ENCODE peak calls at places on chromosomes 13 and 19, in six cellular contexts. E is IMR-90, Z is neuronal stem cell, N is H1, H is mesenchymal stem cell, K is trophoblast cell. M is an unnamed sample.

GRCh38 chr13:60514891-60515290 is 117.9 kb downstream of the TDRD3 start:
- DNase-seq in Z (no peak), E (no peak), K (no peak), N (no peak), H (no peak), M (no peak)

GRCh38 chr19:46076951-46077814 is 36.4 kb upstream of the IGFL4 start:
- DNase-seq in H (peak; percentile 87), E (peak; percentile 79), N (peak; percentile 85), Z (peak; percentile 88), K (peak; percentile 57), M (peak; percentile 94)

GRCh38 chr13:102141625-102142472 is 260.0 kb downstream of the FGF14 start:
- DNase-seq in K (no peak), H (peak; percentile 25), N (no peak), Z (no peak), E (peak; percentile 35), M (peak; percentile 8)

GRCh38 chr13:20340759-20341161 is 108.6 kb upstream of the GJB6 start:
- DNase-seq in N (no peak), H (no peak), Z (no peak), E (no peak), K (no peak), M (no peak)

GRCh38 chr19:19121371-19121770 is 16.9 kb downstream of the TMEM161A start:
- DNase-seq in E (no peak), H (no peak), N (no peak), Z (no peak), K (no peak), M (no peak)

GRCh38 chr13:94825507-94825906 is 113.2 kb upstream of the SOX21 start:
- DNase-seq in H (peak; percentile 65), N (peak; percentile 62), K (no peak), E (no peak), Z (peak; percentile 57), M (peak; percentile 66)

GRCh38 chr19:39413903-39414608 is 1.6 kb downstream of the PLEKHG2 start:
- DNase-seq in N (peak; percentile 74), K (no peak), E (peak; percentile 28), Z (no peak), H (peak; percentile 67), M (peak; percentile 59)

GRCh38 chr13:40639226-40639681 is 27.2 kb downstream of the FOXO1 start:
- DNase-seq in E (no peak), N (no peak), Z (no peak), K (peak; percentile 59), H (peak; percentile 44), M (peak; percentile 76)

GRCh38 chr19:18336121-18336520 is 4.3 kb upstream of the PGPEP1 start:
- DNase-seq in Z (no peak), K (no peak), E (no peak), H (no peak), N (no peak), M (no peak)

GRCh38 chr19:51002542-51003311 is 1.3 kb upstream of the KLK8 start:
- DNase-seq in H (no peak), N (peak; percentile 83), E (no peak), K (no peak), Z (peak; percentile 42), M (peak; percentile 93)

GRCh38 chr13:107375701-107376350 is 807.9 kb upstream of the ARGLU1 start:
- DNase-seq in Z (no peak), E (no peak), K (no peak), N (no peak), H (no peak), M (no peak)

GRCh38 chr19:58033741-58034475 is at the start of gene ZSCAN1:
- DNase-seq in Z (peak; percentile 94), E (peak; percentile 41), H (peak; percentile 75), K (no peak), N (peak; percentile 96), M (peak; percentile 97)

GRCh38 chr13:96089749-96090239 is at the start of gene HS6ST3:
- DNase-seq in H (peak; percentile 7), Z (peak; percentile 57), N (no peak), E (no peak), K (peak; percentile 27), M (peak; percentile 70)

GRCh38 chr13:87923713-87924112 is 252.5 kb downstream of the SLITRK5 start:
- DNase-seq in K (no peak), E (no peak), Z (no peak), H (no peak), N (no peak), M (no peak)

GRCh38 chr19:23415561-23416191 is 20.4 kb upstream of the ZNF91 start:
- DNase-seq in K (peak; percentile 51), Z (peak; percentile 84), E (no peak), H (peak; percentile 6), N (peak; percentile 89), M (peak; percentile 97)

GRCh38 chr19:15397782-15398181 is 18.2 kb upstream of the AKAP8 start:
- DNase-seq in E (no peak), K (no peak), H (no peak), N (no peak), Z (no peak), M (no peak)

GRCh38 chr19:8251025-8251472 is 41.9 kb downstream of the CERS4 start:
- DNase-seq in N (no peak), Z (no peak), H (no peak), E (peak; percentile 11), K (no peak), M (no peak)

GRCh38 chr13:41654800-41655199 is 197.4 kb downstream of the RGCC start:
- DNase-seq in K (no peak), E (no peak), N (no peak), Z (no peak), H (no peak), M (no peak)

GRCh38 chr19:7558667-7559066 is 23.1 kb downstream of the PNPLA6 start:
- DNase-seq in Z (no peak), E (no peak), H (no peak), K (no peak), N (no peak), M (no peak)

GRCh38 chr19:8036438-8037099 is 16.0 kb upstream of the CCL25 start:
- DNase-seq in K (no peak), H (no peak), N (no peak), Z (no peak), E (no peak), M (no peak)

GRCh38 chr13:112143046-112143752 is 76.2 kb downstream of the SOX1 start:
- DNase-seq in Z (no peak), N (no peak), K (no peak), E (no peak), H (no peak), M (no peak)

GRCh38 chr13:74406439-74406838 is 272.2 kb upstream of the KLF12 start:
- DNase-seq in E (no peak), Z (no peak), H (no peak), K (no peak), N (no peak), M (no peak)

GRCh38 chr13:20546559-20546958 is 20.4 kb upstream of the IFT88 start:
- DNase-seq in K (no peak), Z (no peak), H (no peak), N (no peak), E (no peak), M (no peak)

GRCh38 chr13:35954207-35954560 is 177.0 kb downstream of the DCLK1 start:
- DNase-seq in Z (no peak), K (no peak), N (no peak), H (no peak), E (no peak), M (no peak)

GRCh38 chr13:30845297-30846214 is 60.5 kb upstream of the MEDAG start:
- DNase-seq in K (no peak), N (no peak), E (no peak), H (peak; percentile 97), Z (no peak), M (no peak)

DNA sequence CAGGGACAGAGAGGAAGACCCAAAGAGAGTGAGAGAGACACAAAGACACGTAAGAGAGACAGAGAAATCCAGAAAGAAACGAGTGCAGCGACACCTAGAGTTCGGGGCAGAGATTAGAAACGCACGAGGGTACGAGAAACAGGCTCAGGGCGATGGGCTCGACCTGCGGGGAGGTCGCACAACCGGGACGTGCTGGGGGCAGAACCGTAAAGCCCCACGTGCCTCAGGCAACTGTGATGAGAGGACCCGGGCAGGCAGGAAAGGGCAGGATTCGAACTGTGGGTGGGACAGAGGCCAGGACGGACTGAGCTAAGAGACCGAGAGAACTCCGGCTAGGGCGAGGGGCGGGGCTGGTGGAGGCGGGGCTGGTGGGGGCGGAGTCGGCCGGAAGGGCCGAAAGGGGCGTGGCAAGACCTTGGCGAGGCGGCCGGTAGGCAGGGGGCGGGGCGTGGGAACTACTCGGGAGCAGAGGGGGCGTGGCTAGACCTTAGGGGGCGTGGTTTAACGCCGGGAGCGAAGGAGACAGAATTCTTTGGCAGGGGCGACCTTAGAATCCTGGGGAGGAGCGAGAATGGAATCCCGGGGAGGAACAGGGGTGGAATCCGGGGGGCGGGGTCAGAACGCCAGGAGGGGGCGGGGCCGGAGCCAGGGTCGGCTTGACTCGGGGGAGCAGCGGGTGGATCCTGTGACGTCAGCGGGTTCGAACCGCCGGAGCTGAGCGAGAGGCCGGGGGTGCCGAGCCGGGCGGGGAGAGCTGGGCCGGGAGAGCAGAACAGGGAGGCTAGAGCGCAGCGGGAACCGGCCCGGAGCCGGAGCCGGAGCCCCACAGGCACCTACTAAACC is at the start of gene NECTIN2:
- DNase-seq in K (peak; percentile 98), Z (peak; percentile 99), N (peak; percentile 100), H (peak; percentile 97), E (peak; percentile 98), M (peak; percentile 98)
- H3K4ac ChIP-seq in K (peak within 1 kb of the TSS; percentile 100), Z (peak within 1 kb of the TSS; percentile 90), N (peak within 1 kb of the TSS; percentile 58), H (peak within 1 kb of the TSS; percentile 99), E (peak within 1 kb of the TSS; percentile 95), M (peak within 1 kb of the TSS; percentile 99)

GRCh38 chr13:113393572-113394503 is 29.9 kb upstream of the GRTP1 start:
- DNase-seq in K (peak; percentile 42), E (peak; percentile 59), H (peak; percentile 64), N (peak; percentile 92), Z (peak; percentile 84), M (peak; percentile 88)
- H3K4me3 ChIP-seq in K (peak overlapping the region; percentile 73), E (peak overlapping the region; percentile 89), H (peak overlapping the region; percentile 64), N (peak overlapping the region; percentile 65), Z (peak overlapping the region; percentile 86), M (peak overlapping the region; percentile 39)

DNA sequence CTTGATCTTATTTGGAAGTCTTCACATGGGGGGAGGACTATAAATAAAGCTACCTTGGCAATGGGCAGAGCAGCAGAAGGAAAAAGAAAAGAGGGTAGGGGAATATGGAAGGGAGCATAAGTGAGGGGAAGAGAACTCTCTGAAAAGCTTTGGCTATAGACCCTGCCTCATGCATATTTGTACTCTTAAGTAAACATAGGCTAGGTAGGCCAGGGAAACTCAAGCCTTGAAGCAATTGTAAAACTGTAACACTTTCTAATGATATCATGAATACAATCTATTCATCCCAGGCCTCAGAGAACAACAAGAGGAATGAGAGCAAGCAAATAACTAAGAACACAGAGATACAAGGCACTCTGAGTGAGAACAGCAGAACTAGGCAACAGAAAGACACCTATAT is 20.4 kb downstream of the MYCBP2 start:
- DNase-seq in K (no peak), H (no peak), Z (no peak), N (no peak), E (no peak), M (peak; percentile 86)
- H3K23ac ChIP-seq in K (no peak overlapping the region), H (no peak overlapping the region), Z (no peak overlapping the region), N (no peak overlapping the region), E (no peak overlapping the region), M (no peak overlapping the region)

GRCh38 chr19:17263712-17264640 is 569 bp downstream of the USHBP1 start:
- DNase-seq in Z (no peak), N (no peak), E (no peak), K (no peak), H (no peak), M (no peak)

GRCh38 chr19:17266026-17266425 is 1.2 kb upstream of the BABAM1 start:
- DNase-seq in Z (no peak), E (no peak), H (no peak), K (peak; percentile 88), N (no peak), M (no peak)

GRCh38 chr19:17266589-17266974 is 661 bp upstream of the BABAM1 start:
- DNase-seq in N (no peak), K (no peak), H (no peak), Z (no peak), E (no peak), M (no peak)

GRCh38 chr19:17262557-17262956 is 2.0 kb downstream of the USHBP1 start:
- DNase-seq in E (no peak), H (no peak), N (no peak), Z (no peak), K (no peak), M (no peak)

GRCh38 chr19:17264641-17264979 is at the start of gene USHBP1:
- DNase-seq in N (peak; percentile 75), H (no peak), K (no peak), E (no peak), Z (no peak), M (peak; percentile 74)
- H3K4ac ChIP-seq in N (peak within 1 kb of the TSS; percentile 28), H (no peak within 1 kb of the TSS), K (peak within 1 kb of the TSS; percentile 19), E (no peak within 1 kb of the TSS), Z (no peak within 1 kb of the TSS), M (peak within 1 kb of the TSS; percentile 28)

M was measured in mesendoderm.